ENCODE peak calls at places on chromosomes 11 and 22, in ten cellular contexts. Z, C, H, A, P, N, L, O, S and R are unnamed samples.

GRCh38 chr22:28750471-28750881 is 8.6 kb downstream of the HSCB start:
- DNase-seq in N (no peak), L (no peak), O (no peak), P (peak; percentile 76), A (no peak), Z (no peak), C (no peak), S (no peak), H (peak; percentile 73), R (no peak)

GRCh38 chr11:126637800-126638175 is 282.3 kb downstream of the ST3GAL4 start:
- DNase-seq in L (no peak), A (no peak), C (no peak), N (no peak), P (peak; percentile 93), Z (no peak), S (no peak), H (peak; percentile 66), O (no peak), R (no peak)

GRCh38 chr11:107666911-107667568 is 44.8 kb downstream of the SLN start:
- DNase-seq in O (no peak), L (no peak), N (no peak), C (no peak), A (no peak), P (no peak), S (no peak), H (no peak), Z (no peak), R (no peak)

GRCh38 chr11:75602916-75603315 is 40.9 kb downstream of the SERPINH1 start:
- DNase-seq in O (no peak), L (no peak), N (no peak), A (no peak), P (no peak), Z (no peak), S (no peak), H (peak; percentile 75), C (no peak), R (no peak)

GRCh38 chr22:46660604-46661201 is 40.5 kb downstream of the GRAMD4 start:
- DNase-seq in S (no peak), A (no peak), O (no peak), Z (peak; percentile 67), H (no peak), P (no peak), C (no peak), L (no peak), N (no peak), R (peak; percentile 16)

GRCh38 chr11:45078236-45079074 is 68.0 kb upstream of the PRDM11 start:
- DNase-seq in H (no peak), L (no peak), S (no peak), P (peak; percentile 81), A (no peak), O (no peak), N (no peak), C (no peak), Z (no peak), R (no peak)

GRCh38 chr11:102930451-102930850 is 25.1 kb downstream of the MMP13 start:
- DNase-seq in H (no peak), O (no peak), A (no peak), N (no peak), Z (no peak), S (no peak), L (no peak), P (no peak), C (no peak), R (no peak)

GRCh38 chr11:19536131-19536530 is 176.5 kb upstream of the NAV2 start:
- DNase-seq in A (no peak), H (no peak), N (no peak), O (no peak), L (no peak), P (no peak), C (no peak), Z (no peak), S (no peak), R (no peak)